ENCODE peak calls at places on chromosomes 7 and 10, in eight cellular contexts. M, E, X, Z, J, Q, D and Y are unnamed samples.

GRCh38 chr10:42975005-42975493 is 101.8 kb upstream of the RET start:
- DNase-seq in D (no peak), Q (no peak), J (no peak), Z (no peak), E (no peak), X (no peak), M (no peak), Y (no peak)

GRCh38 chr7:116169060-116169459 is 41.3 kb upstream of the TES start:
- DNase-seq in J (no peak), Z (peak), D (peak), Q (no peak), M (no peak), E (no peak), X (no peak), Y (no peak)

GRCh38 chr10:132714096-132714721 is 71.7 kb downstream of the NKX6-2 start:
- DNase-seq in Q (no peak), M (no peak), Z (no peak), X (no peak), E (no peak), J (no peak), D (no peak), Y (no peak)

GRCh38 chr7:8938036-8938435 is 504.6 kb downstream of the NXPH1 start:
- DNase-seq in M (no peak), E (no peak), Q (no peak), J (peak), D (no peak), Z (no peak), X (no peak), Y (no peak)

GRCh38 chr10:119817991-119818888 is 54.4 kb downstream of the MCMBP start:
- DNase-seq in M (no peak), Z (no peak), E (no peak), D (peak), X (no peak), Q (no peak), J (no peak), Y (no peak)

GRCh38 chr10:30510184-30510931 is 76.4 kb downstream of the MAP3K8 start:
- DNase-seq in Q (no peak), E (no peak), M (no peak), J (no peak), D (peak), Z (peak), X (no peak), Y (no peak)

GRCh38 chr10:67539312-67539711 is 156.7 kb downstream of the CTNNA3 start:
- DNase-seq in E (no peak), X (no peak), Q (no peak), M (no peak), Z (no peak), D (no peak), J (no peak), Y (no peak)

GRCh38 chr7:1087952-1088920 is at the start of gene GPER1:
- DNase-seq in M (no peak), X (no peak), J (no peak), D (peak), E (peak), Z (no peak), Q (peak), Y (no peak)

GRCh38 chr10:132960651-132961419 is 18.5 kb upstream of the CFAP46 start:
- DNase-seq in J (no peak), D (peak), Q (no peak), M (no peak), Z (no peak), E (no peak), X (no peak), Y (no peak)

GRCh38 chr7:35593896-35594295 is 101.0 kb downstream of the HERPUD2 start:
- DNase-seq in E (no peak), Z (no peak), Q (peak), D (no peak), J (no peak), M (no peak), X (no peak), Y (no peak)

GRCh38 chr7:18508441-18509427 is 13.2 kb downstream of the HDAC9 start:
- DNase-seq in M (no peak), Z (peak), X (peak), J (no peak), D (peak), E (no peak), Q (peak), Y (no peak)

GRCh38 chr7:55343002-55343781 is 21.9 kb upstream of the LANCL2 start:
- DNase-seq in D (peak), J (no peak), Q (no peak), X (no peak), Z (no peak), M (no peak), E (no peak), Y (no peak)

GRCh38 chr7:64625114-64626082 is 40.5 kb upstream of the ZNF107 start:
- DNase-seq in J (no peak), D (no peak), X (no peak), M (no peak), Z (no peak), Q (no peak), E (no peak), Y (no peak)

GRCh38 chr10:118343115-118343514 is 991 bp upstream of the FAM204A start:
- DNase-seq in X (no peak), Z (peak), Q (no peak), E (no peak), M (no peak), D (no peak), J (no peak), Y (no peak)

GRCh38 chr7:1193593-1194424 is 33.8 kb upstream of the ZFAND2A start:
- DNase-seq in D (peak), Z (peak), E (no peak), M (peak), Q (peak), J (peak), X (peak), Y (no peak)

GRCh38 chr10:124599588-124600050 is 138.0 kb downstream of the LHPP start:
- DNase-seq in Z (no peak), E (no peak), X (no peak), Q (no peak), J (no peak), M (no peak), D (peak), Y (no peak)

GRCh38 chr10:132793871-132794849 is 8.2 kb upstream of the NKX6-2 start:
- DNase-seq in D (peak), E (no peak), M (no peak), Q (no peak), Z (no peak), J (peak), X (no peak), Y (no peak)

GRCh38 chr10:75048669-75049098 is 62.8 kb upstream of the SAMD8 start:
- DNase-seq in Q (no peak), X (no peak), M (no peak), Z (no peak), J (no peak), D (no peak), E (no peak), Y (no peak)

GRCh38 chr7:150631084-150631824 is 931 bp downstream of the GIMAP6 start:
- DNase-seq in M (peak), X (no peak), Z (no peak), E (no peak), J (no peak), Q (no peak), D (peak), Y (no peak)

GRCh38 chr7:1849351-1849951 is 179.4 kb downstream of the ELFN1 start:
- DNase-seq in J (no peak), X (no peak), Z (no peak), M (no peak), D (peak), Q (no peak), E (no peak), Y (no peak)

GRCh38 chr7:33334349-33334748 is 205.0 kb downstream of the BBS9 start:
- DNase-seq in Z (peak), E (no peak), D (no peak), M (no peak), X (peak), J (peak), Q (peak), Y (no peak)

GRCh38 chr7:32894171-32894570 is 2.6 kb upstream of the KBTBD2 start:
- DNase-seq in D (no peak), Z (no peak), E (no peak), J (no peak), Q (no peak), X (no peak), M (no peak), Y (no peak)

GRCh38 chr7:134784251-134785049 is 5.0 kb downstream of the CALD1 start:
- DNase-seq in Q (no peak), X (no peak), Z (no peak), J (no peak), M (no peak), D (no peak), E (no peak), Y (no peak)

GRCh38 chr7:51316666-51317581 is at the start of gene COBL:
- DNase-seq in Q (no peak), X (no peak), J (no peak), E (no peak), D (no peak), M (no peak), Z (no peak), Y (no peak)

GRCh38 chr7:90474284-90475210 is 5.1 kb downstream of the PTTG1IP2 start:
- DNase-seq in J (no peak), Q (peak), D (peak), Z (peak), M (no peak), E (no peak), X (no peak), Y (no peak)